ENCODE peak calls at places on chromosomes 4 and X, in six cellular contexts. M is uterus, U is pancreas, O is PC-3, C is tibial artery, Q is tibial nerve. N is an unnamed sample.

GRCh38 chrX:54785901-54786300 is 12.2 kb downstream of the ITIH6 start:
- DNase-seq in M (no peak), U (no peak), O (peak; percentile 7), C (no peak), Q (no peak), N (peak; percentile 22)

GRCh38 chr4:138946306-138946705 is 69.3 kb upstream of the NOCT start:
- DNase-seq in M (no peak), U (no peak), O (no peak), C (no peak), Q (no peak), N (no peak)

GRCh38 chr4:186192068-186192751 is 843 bp downstream of the CYP4V2 start:
- DNase-seq in M (peak; percentile 46), U (peak; percentile 42), O (peak; percentile 6), C (peak; percentile 78), Q (no peak), N (peak; percentile 16)

GRCh38 chr4:182806259-182807252 is 110.6 kb downstream of the DCTD start:
- DNase-seq in M (peak; percentile 52), U (peak; percentile 77), O (peak; percentile 66), C (peak; percentile 81), Q (peak; percentile 56), N (peak; percentile 88)

GRCh38 chr4:78864405-78865024 is 74.7 kb downstream of the PAQR3 start:
- DNase-seq in M (peak; percentile 20), U (peak; percentile 17), O (peak; percentile 78), C (no peak), Q (no peak), N (no peak)

GRCh38 chr4:184850431-184851199 is 24.8 kb upstream of the ACSL1 start:
- DNase-seq in M (no peak), U (no peak), O (no peak), C (no peak), Q (no peak), N (no peak)

GRCh38 chrX:38109042-38109904 is 102.9 kb downstream of the SYTL5 start:
- DNase-seq in M (no peak), U (no peak), O (no peak), C (no peak), Q (no peak), N (no peak)

GRCh38 chr4:8859550-8860095 is 12.0 kb downstream of the HMX1 start:
- DNase-seq in M (no peak), U (no peak), O (no peak), C (no peak), Q (no peak), N (no peak)

GRCh38 chrX:153469811-153470410 is 465 bp downstream of the HAUS7 start:
- DNase-seq in M (no peak), U (no peak), O (peak; percentile 28), C (no peak), Q (no peak), N (peak; percentile 51)

GRCh38 chr4:1137063-1137771 is 23.9 kb upstream of the RNF212 start:
- DNase-seq in M (no peak), U (no peak), O (no peak), C (no peak), Q (no peak), N (no peak)

GRCh38 chrX:151694661-151695582 is at the start of gene PRRG3:
- DNase-seq in M (no peak), U (no peak), O (no peak), C (no peak), Q (no peak), N (peak; percentile 46)
- H3K27ac ChIP-seq in M (no peak within 1 kb of the TSS), U (no peak within 1 kb of the TSS), O (no peak within 1 kb of the TSS), C (no peak within 1 kb of the TSS), Q (peak within 1 kb of the TSS; percentile 74), N (no peak within 1 kb of the TSS)

DNA sequence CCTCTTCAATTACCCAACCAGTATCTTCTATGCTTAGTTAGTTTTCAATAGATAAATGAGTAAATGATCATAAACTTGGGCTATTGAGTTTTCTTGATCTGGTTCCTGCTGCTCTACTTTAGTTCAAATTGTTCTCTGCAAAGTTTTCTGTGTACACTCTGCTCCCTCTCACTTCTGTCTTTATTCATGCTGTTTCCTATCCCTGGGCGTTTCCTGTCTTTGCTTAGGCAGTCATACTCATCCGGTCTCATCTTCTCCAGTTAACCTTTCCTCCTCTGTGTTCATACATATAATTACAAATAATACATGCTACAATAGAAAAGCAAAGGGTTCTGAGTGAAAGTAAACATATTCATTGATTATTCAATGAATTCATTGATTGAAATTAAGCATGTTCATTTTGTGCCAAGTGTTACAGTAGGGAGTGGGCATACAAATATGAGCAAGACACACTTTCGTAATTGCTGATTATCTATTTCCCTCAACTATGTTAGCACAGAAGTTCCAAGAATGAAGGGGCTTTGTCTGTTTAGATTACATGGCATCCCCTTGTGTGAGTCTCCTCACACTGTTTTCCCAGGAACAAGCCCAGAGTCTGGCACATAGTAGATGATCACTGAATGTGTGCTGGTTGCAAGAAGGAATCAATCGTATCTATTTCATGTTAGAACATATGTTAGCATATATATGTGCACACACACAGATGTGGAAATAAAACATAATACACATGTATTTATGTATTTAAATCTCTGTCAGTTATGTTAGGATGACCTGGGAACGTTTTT is 1.1 kb downstream of the RAB39B start:
- DNase-seq in M (no peak), U (no peak), O (no peak), C (no peak), Q (no peak), N (no peak)
- H3K4me3 ChIP-seq in M (no peak overlapping the region), U (no peak overlapping the region), O (no peak overlapping the region), C (no peak overlapping the region), Q (peak overlapping the region; percentile 47), N (peak overlapping the region; percentile 80)

GRCh38 chr4:16881151-16881884 is 17.1 kb downstream of the LDB2 start:
- DNase-seq in M (no peak), U (no peak), O (no peak), C (no peak), Q (no peak), N (no peak)

GRCh38 chr4:16883816-16884215 is 14.6 kb downstream of the LDB2 start:
- DNase-seq in M (no peak), U (no peak), O (no peak), C (no peak), Q (no peak), N (no peak)

GRCh38 chr4:16887887-16888286 is 10.6 kb downstream of the LDB2 start:
- DNase-seq in M (no peak), U (no peak), O (no peak), C (no peak), Q (no peak), N (no peak)

GRCh38 chr4:16889945-16890344 is 8.5 kb downstream of the LDB2 start:
- DNase-seq in M (no peak), U (no peak), O (no peak), C (no peak), Q (no peak), N (no peak)

DNA sequence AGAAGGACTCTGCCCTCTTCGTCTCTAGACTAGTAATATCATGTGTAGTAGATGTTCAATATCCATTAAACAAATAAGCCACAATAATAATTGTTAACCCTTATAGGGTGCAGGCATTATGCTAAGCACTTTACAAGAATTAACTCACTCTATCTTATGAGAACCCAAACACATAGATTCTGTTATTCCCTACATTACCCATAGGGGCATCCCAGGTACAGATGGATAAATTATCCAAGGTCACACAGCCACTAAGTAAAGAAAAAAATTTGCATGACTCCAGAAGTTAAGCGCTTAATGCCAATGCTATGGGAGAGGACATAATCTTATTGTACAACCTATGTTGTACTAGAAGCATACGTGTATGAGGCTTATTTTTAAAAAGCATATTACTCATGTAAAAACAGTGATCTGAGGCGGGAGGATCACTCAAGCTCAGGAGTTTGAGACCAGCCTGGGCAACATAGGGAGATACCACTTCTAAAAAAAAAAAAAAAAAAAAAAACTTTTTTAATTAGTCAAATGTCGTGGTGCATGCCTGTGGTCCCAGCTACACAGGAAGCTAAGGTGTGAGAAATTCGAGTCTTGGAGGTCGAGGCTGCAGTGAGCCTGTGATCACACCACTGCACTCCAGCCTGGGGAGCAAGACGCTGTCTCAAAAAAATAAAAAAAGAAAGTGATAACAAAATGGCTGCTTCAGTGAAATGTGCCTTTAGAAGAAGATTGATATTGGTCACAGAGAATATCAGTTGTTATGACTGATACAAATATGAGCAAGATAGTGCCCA is 13.6 kb downstream of the LDB2 start:
- DNase-seq in M (no peak), U (no peak), O (no peak), C (no peak), Q (no peak), N (no peak)
- TF ChIP-seq CTCF in M (no peak), U (no peak), O (no peak), C (no peak), Q (no peak), N (peak; percentile 5)

GRCh38 chrX:56564921-56565861 is 1.8 kb downstream of the UBQLN2 start:
- DNase-seq in M (no peak), U (no peak), O (no peak), C (no peak), Q (no peak), N (no peak)
- H3K27ac ChIP-seq in M (peak overlapping the region; percentile 96), U (no peak overlapping the region), O (no peak overlapping the region), C (peak overlapping the region; percentile 100), Q (peak overlapping the region; percentile 99), N (peak overlapping the region; percentile 92)

GRCh38 chr4:76691767-76692689 is 205.9 kb downstream of the SOWAHB start:
- DNase-seq in M (no peak), U (no peak), O (no peak), C (no peak), Q (no peak), N (no peak)
- H3K4me3 ChIP-seq in M (no peak overlapping the region), U (no peak overlapping the region), O (no peak overlapping the region), C (no peak overlapping the region), Q (no peak overlapping the region), N (no peak overlapping the region)

GRCh38 chrX:100830547-100830946 is 10.4 kb downstream of the CSTF2 start:
- DNase-seq in M (no peak), U (no peak), O (no peak), C (no peak), Q (no peak), N (no peak)

GRCh38 chrX:100830143-100830542 is 10.0 kb downstream of the CSTF2 start:
- DNase-seq in M (no peak), U (no peak), O (no peak), C (no peak), Q (no peak), N (no peak)

GRCh38 chrX:100831219-100831946 is 11.2 kb downstream of the CSTF2 start:
- DNase-seq in M (no peak), U (no peak), O (no peak), C (no peak), Q (no peak), N (no peak)

DNA sequence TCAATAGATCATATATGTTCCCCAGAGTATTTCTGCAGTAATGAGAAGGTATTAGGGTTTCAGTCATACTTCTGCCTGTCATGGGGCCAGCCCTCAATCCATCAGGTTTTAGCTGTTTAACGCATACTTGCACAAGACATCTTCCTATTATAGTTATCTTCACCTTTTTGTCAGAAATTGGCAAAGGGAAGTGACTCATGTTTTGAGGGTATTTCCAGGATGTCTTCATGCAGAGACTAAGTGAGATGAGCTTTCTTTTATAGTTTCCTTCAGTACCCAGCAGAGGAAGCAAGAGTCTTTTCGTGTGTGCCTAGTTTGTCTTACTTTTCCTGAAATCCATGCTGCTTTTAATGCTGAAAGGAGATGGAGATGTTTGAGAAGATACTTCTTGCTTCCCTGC is 9.5 kb downstream of the CSTF2 start:
- DNase-seq in M (no peak), U (no peak), O (peak; percentile 57), C (no peak), Q (no peak), N (no peak)
- TF ChIP-seq CTCF in M (no peak), U (no peak), O (no peak), C (no peak), Q (no peak), N (no peak)